ENCODE peak calls at places on chromosomes 5 and 9, in ten cellular contexts. A is Right ventricle myocardium superior, Q is fibroblast of pulmonary artery, H is nucleus accumbens, R is NCI-H1417, S is EH, T is NCI-H1092 treated with DMSO at 0.1 percent for 48 hours, V is breast epithelium, I is left lobe of liver, P is omental fat pad. K is an unnamed sample.

GRCh38 chr5:55230086-55230629 is 3.0 kb upstream of the MCIDAS start:
- DNase-seq in A (no peak), Q (no peak), H (no peak), R (no peak), S (no peak), T (no peak), V (no peak), I (no peak), P (no peak), K (no peak)

GRCh38 chr5:66949066-66949465 is 247.5 kb downstream of the CD180 start:
- DNase-seq in A (no peak), Q (no peak), H (no peak), R (no peak), S (no peak), T (no peak), V (no peak), I (no peak), P (no peak), K (no peak)

GRCh38 chr9:95649801-95650213 is 133.0 kb upstream of the PTCH1 start:
- DNase-seq in A (no peak), Q (no peak), H (no peak), R (no peak), S (peak; percentile 29), T (no peak), V (no peak), I (no peak), P (no peak), K (no peak)

GRCh38 chr9:13070612-13071595 is 208.6 kb downstream of the MPDZ start:
- DNase-seq in A (no peak), Q (no peak), H (no peak), R (no peak), S (no peak), T (peak; percentile 98), V (no peak), I (no peak), P (no peak), K (no peak)

GRCh38 chr5:173866249-173867172 is 21.6 kb upstream of the CPEB4 start:
- DNase-seq in A (peak; percentile 64), Q (no peak), H (peak; percentile 93), R (no peak), S (no peak), T (no peak), V (no peak), I (no peak), P (no peak), K (peak; percentile 37)

GRCh38 chr9:120778758-120779157 is 14.5 kb downstream of the FBXW2 start:
- DNase-seq in A (no peak), Q (no peak), H (no peak), R (no peak), S (no peak), T (no peak), V (no peak), I (no peak), P (no peak), K (no peak)

GRCh38 chr9:115640887-115641286 is 512.7 kb upstream of the PAPPA start:
- DNase-seq in A (no peak), Q (peak; percentile 76), H (no peak), R (no peak), S (peak; percentile 96), T (no peak), V (no peak), I (no peak), P (no peak), K (no peak)

GRCh38 chr9:79661926-79662552 is 90.3 kb downstream of the TLE4 start:
- DNase-seq in A (no peak), Q (no peak), H (no peak), R (no peak), S (no peak), T (no peak), V (no peak), I (no peak), P (no peak), K (no peak)

GRCh38 chr5:60634054-60634453 is 65.9 kb downstream of the DEPDC1B start:
- DNase-seq in A (no peak), Q (peak; percentile 29), H (no peak), R (no peak), S (no peak), T (no peak), V (no peak), I (no peak), P (no peak), K (no peak)

GRCh38 chr5:126384985-126385384 is 38.2 kb upstream of the GRAMD2B start:
- DNase-seq in A (no peak), Q (peak; percentile 82), H (no peak), R (peak; percentile 38), S (peak; percentile 96), T (no peak), V (no peak), I (no peak), P (no peak), K (no peak)

GRCh38 chr5:162703914-162704313 is 636.3 kb downstream of the GABRG2 start:
- DNase-seq in A (no peak), Q (no peak), H (no peak), R (no peak), S (no peak), T (no peak), V (no peak), I (no peak), P (no peak), K (no peak)

GRCh38 chr5:145660897-145661650 is 174.1 kb downstream of the PRELID2 start:
- DNase-seq in A (no peak), Q (peak; percentile 48), H (no peak), R (no peak), S (peak; percentile 64), T (no peak), V (no peak), I (no peak), P (no peak), K (no peak)

GRCh38 chr9:131423171-131423581 is 29.3 kb downstream of the PRRC2B start:
- DNase-seq in A (peak; percentile 74), Q (peak; percentile 83), H (no peak), R (peak; percentile 48), S (peak; percentile 84), T (no peak), V (peak; percentile 60), I (peak; percentile 79), P (no peak), K (no peak)

GRCh38 chr5:173757817-173758216 is 130.3 kb upstream of the CPEB4 start:
- DNase-seq in A (no peak), Q (no peak), H (no peak), R (no peak), S (no peak), T (no peak), V (no peak), I (no peak), P (no peak), K (no peak)

GRCh38 chr5:156913719-156914370 is 49.2 kb downstream of the TIMD4 start:
- DNase-seq in A (no peak), Q (no peak), H (no peak), R (peak; percentile 88), S (no peak), T (peak; percentile 95), V (no peak), I (no peak), P (no peak), K (no peak)

GRCh38 chr9:37936965-37937364 is 33.0 kb upstream of the SLC25A51 start:
- DNase-seq in A (peak; percentile 66), Q (peak; percentile 75), H (no peak), R (no peak), S (peak; percentile 88), T (no peak), V (no peak), I (no peak), P (no peak), K (no peak)

GRCh38 chr5:71666321-71666720 is 52.8 kb upstream of the CARTPT start:
- DNase-seq in A (no peak), Q (no peak), H (no peak), R (no peak), S (no peak), T (no peak), V (no peak), I (no peak), P (no peak), K (no peak)

GRCh38 chr9:34282096-34282495 is 47.0 kb downstream of the KIF24 start:
- DNase-seq in A (no peak), Q (peak; percentile 6), H (no peak), R (no peak), S (no peak), T (no peak), V (no peak), I (no peak), P (no peak), K (no peak)

GRCh38 chr5:175840050-175840841 is 31.1 kb upstream of the CPLX2 start:
- DNase-seq in A (no peak), Q (peak; percentile 25), H (no peak), R (no peak), S (peak; percentile 33), T (no peak), V (no peak), I (no peak), P (no peak), K (no peak)

GRCh38 chr5:125117556-125117955 is 371.1 kb upstream of the ZNF608 start:
- DNase-seq in A (no peak), Q (no peak), H (no peak), R (no peak), S (peak; percentile 75), T (no peak), V (no peak), I (no peak), P (no peak), K (no peak)

GRCh38 chr9:96089425-96089824 is 212.6 kb downstream of the HSD17B3 start:
- DNase-seq in A (no peak), Q (no peak), H (no peak), R (no peak), S (no peak), T (no peak), V (no peak), I (no peak), P (no peak), K (no peak)

GRCh38 chr5:116765441-116765840 is 190.8 kb upstream of the SEMA6A start:
- DNase-seq in A (no peak), Q (no peak), H (no peak), R (no peak), S (no peak), T (no peak), V (no peak), I (no peak), P (no peak), K (no peak)

GRCh38 chr5:40736103-40736875 is 19.5 kb downstream of the TTC33 start:
- DNase-seq in A (no peak), Q (peak; percentile 81), H (no peak), R (peak; percentile 22), S (peak; percentile 66), T (no peak), V (no peak), I (no peak), P (no peak), K (peak; percentile 32)

GRCh38 chr9:99389087-99390033 is 167.3 kb downstream of the SEC61B start:
- DNase-seq in A (no peak), Q (no peak), H (no peak), R (no peak), S (peak; percentile 76), T (no peak), V (no peak), I (no peak), P (no peak), K (no peak)

GRCh38 chr5:149125386-149125891 is 15.9 kb upstream of the ABLIM3 start:
- DNase-seq in A (no peak), Q (no peak), H (no peak), R (no peak), S (peak; percentile 48), T (no peak), V (no peak), I (peak; percentile 59), P (no peak), K (no peak)

GRCh38 chr5:154610321-154611154 is 132.5 kb upstream of the HAND1 start:
- DNase-seq in A (peak; percentile 79), Q (peak; percentile 79), H (peak; percentile 24), R (peak; percentile 37), S (peak; percentile 67), T (peak; percentile 46), V (peak; percentile 69), I (peak; percentile 60), P (no peak), K (peak; percentile 68)

GRCh38 chr5:39505751-39506150 is 81.0 kb upstream of the DAB2 start:
- DNase-seq in A (no peak), Q (no peak), H (no peak), R (no peak), S (no peak), T (no peak), V (no peak), I (no peak), P (no peak), K (no peak)

GRCh38 chr9:133703571-133704399 is 34.4 kb downstream of the SARDH start:
- DNase-seq in A (peak; percentile 33), Q (no peak), H (no peak), R (peak; percentile 89), S (no peak), T (no peak), V (no peak), I (no peak), P (no peak), K (no peak)